ENCODE peak calls at places on chromosome 11, in nine cellular contexts. T, U, H, W, G, Q, C, O and V are unnamed samples.

GRCh38 chr11:70824590-70825300 is 426.4 kb downstream of the CTTN start:
- DNase-seq in O (no peak), T (no peak), Q (no peak), U (no peak), C (no peak), W (no peak), H (no peak), G (no peak), V (no peak)

GRCh38 chr11:61976420-61976800 is 9.0 kb upstream of the FTH1 start:
- DNase-seq in T (no peak), Q (no peak), H (no peak), U (no peak), G (no peak), C (no peak), W (no peak), O (no peak), V (no peak)

GRCh38 chr11:46541593-46542371 is 52.0 kb downstream of the AMBRA1 start:
- DNase-seq in T (no peak), W (no peak), C (no peak), U (no peak), O (no peak), Q (no peak), G (no peak), H (no peak), V (peak)

GRCh38 chr11:12074529-12075195 is 35.7 kb upstream of the MICAL2 start:
- DNase-seq in Q (no peak), H (no peak), T (no peak), O (no peak), W (no peak), C (no peak), G (no peak), U (no peak), V (no peak)

GRCh38 chr11:134365011-134365925 is 33.5 kb downstream of the GLB1L2 start:
- DNase-seq in C (no peak), Q (no peak), G (no peak), H (no peak), U (no peak), T (no peak), W (no peak), O (peak), V (no peak)

GRCh38 chr11:90855531-90855930 is 632.7 kb upstream of the CHORDC1 start:
- DNase-seq in H (no peak), U (no peak), O (no peak), C (no peak), Q (no peak), T (no peak), W (no peak), G (no peak), V (no peak)

GRCh38 chr11:122189259-122189658 is 73.2 kb upstream of the BLID start:
- DNase-seq in O (no peak), Q (peak), C (no peak), T (no peak), W (no peak), G (no peak), H (no peak), U (peak), V (no peak)

GRCh38 chr11:116948375-116948774 is 111.0 kb upstream of the APOA1 start:
- DNase-seq in H (no peak), W (no peak), U (no peak), G (no peak), O (no peak), T (no peak), Q (peak), C (no peak), V (no peak)

GRCh38 chr11:134120143-134120850 is 51.4 kb downstream of the JAM3 start:
- DNase-seq in W (no peak), T (no peak), G (peak), H (no peak), Q (peak), C (no peak), U (no peak), O (peak), V (no peak)

GRCh38 chr11:35107866-35108265 is 31.1 kb upstream of the CD44 start:
- DNase-seq in W (no peak), G (no peak), C (no peak), O (no peak), H (no peak), Q (no peak), T (no peak), U (no peak), V (no peak)

GRCh38 chr11:77374108-77374507 is 72.6 kb upstream of the GDPD4 start:
- DNase-seq in G (no peak), T (no peak), H (no peak), U (no peak), Q (no peak), C (no peak), O (no peak), W (no peak), V (no peak)

GRCh38 chr11:34134765-34135164 is 29.3 kb downstream of the NAT10 start:
- DNase-seq in C (no peak), Q (no peak), T (no peak), G (no peak), O (no peak), H (no peak), U (no peak), W (no peak), V (no peak)

GRCh38 chr11:69661413-69661715 is 13.8 kb downstream of the LTO1 start:
- DNase-seq in H (no peak), W (no peak), G (no peak), U (no peak), C (no peak), T (no peak), O (peak), Q (no peak), V (no peak)

GRCh38 chr11:116842909-116843308 is 5.5 kb upstream of the APOA1 start:
- DNase-seq in W (no peak), G (no peak), Q (no peak), H (no peak), T (no peak), C (no peak), U (no peak), O (no peak), V (no peak)

GRCh38 chr11:12029738-12030363 is 21.4 kb upstream of the DKK3 start:
- DNase-seq in O (no peak), Q (peak), H (no peak), T (no peak), C (no peak), W (no peak), G (no peak), U (no peak), V (no peak)

GRCh38 chr11:68882391-68882790 is 21.2 kb downstream of the MRPL21 start:
- DNase-seq in O (no peak), C (no peak), T (no peak), G (no peak), U (no peak), Q (no peak), H (no peak), W (no peak), V (no peak)

GRCh38 chr11:60844045-60844869 is 2.3 kb downstream of the CCDC86 start:
- DNase-seq in O (no peak), G (no peak), W (no peak), C (no peak), H (no peak), T (no peak), Q (no peak), U (no peak), V (no peak)

GRCh38 chr11:27921472-27921871 is 186.5 kb downstream of the KIF18A start:
- DNase-seq in Q (peak), T (no peak), O (no peak), C (no peak), U (no peak), H (no peak), W (no peak), G (no peak), V (no peak)

GRCh38 chr11:58466293-58466692 is 24.3 kb upstream of the OR5B12 start:
- DNase-seq in U (no peak), C (no peak), H (no peak), G (no peak), O (no peak), T (no peak), Q (no peak), W (no peak), V (no peak)

GRCh38 chr11:45225277-45225676 is 60.9 kb downstream of the SYT13 start:
- DNase-seq in C (no peak), T (no peak), W (no peak), G (no peak), Q (no peak), U (no peak), H (no peak), O (no peak), V (no peak)

GRCh38 chr11:33742249-33742851 is 6.1 kb upstream of the CD59 start:
- DNase-seq in T (peak), U (peak), O (no peak), H (no peak), W (no peak), Q (no peak), G (peak), C (no peak), V (no peak)

GRCh38 chr11:129115652-129116585 is 76.2 kb downstream of the ARHGAP32 start:
- DNase-seq in H (no peak), C (no peak), Q (peak), G (no peak), T (no peak), O (no peak), U (no peak), W (no peak), V (no peak)

GRCh38 chr11:121711236-121711635 is 258.5 kb upstream of the SORL1-AS1 start:
- DNase-seq in W (no peak), O (no peak), T (no peak), G (no peak), C (no peak), Q (no peak), H (no peak), U (no peak), V (no peak)

GRCh38 chr11:46457659-46458058 is 66.1 kb upstream of the CHRM4 start:
- DNase-seq in O (no peak), C (no peak), W (no peak), G (no peak), Q (peak), T (no peak), H (no peak), U (no peak), V (no peak)

GRCh38 chr11:63635762-63636465 is 21.7 kb upstream of the PLAAT3 start:
- DNase-seq in O (no peak), H (peak), T (peak), C (peak), W (peak), U (peak), Q (peak), G (peak), V (peak)

GRCh38 chr11:102592634-102593581 is 32.2 kb downstream of the MMP20 start:
- DNase-seq in H (no peak), T (no peak), C (no peak), U (peak), Q (peak), O (no peak), G (no peak), W (no peak), V (no peak)

GRCh38 chr11:92552942-92553341 is 328.3 kb downstream of the FAT3 start:
- DNase-seq in H (no peak), C (no peak), G (no peak), W (no peak), O (no peak), Q (no peak), T (no peak), U (no peak), V (no peak)

GRCh38 chr11:102293873-102294601 is 23.2 kb upstream of the BIRC3 start:
- DNase-seq in C (no peak), T (peak), Q (peak), O (no peak), W (no peak), H (no peak), U (peak), G (peak), V (no peak)

GRCh38 chr11:26867286-26867685 is 126.6 kb upstream of the FIBIN start:
- DNase-seq in Q (no peak), U (no peak), H (no peak), W (no peak), G (no peak), O (no peak), C (no peak), T (no peak), V (no peak)

GRCh38 chr11:9037963-9038362 is 34.2 kb upstream of the NRIP3 start:
- DNase-seq in G (no peak), C (no peak), T (no peak), U (no peak), W (no peak), H (no peak), O (no peak), Q (no peak), V (no peak)

GRCh38 chr11:45818961-45819605 is 14.1 kb downstream of the SLC35C1 start:
- DNase-seq in U (no peak), C (no peak), H (no peak), Q (no peak), G (no peak), O (no peak), W (no peak), T (no peak), V (no peak)

GRCh38 chr11:61543606-61544306 is 35.2 kb downstream of the LRRC10B start:
- DNase-seq in U (no peak), O (no peak), G (no peak), T (peak), Q (peak), C (no peak), H (no peak), W (no peak), V (no peak)

GRCh38 chr11:66112640-66113098 is 42.6 kb downstream of the PACS1 start:
- DNase-seq in H (no peak), C (no peak), W (no peak), G (no peak), T (no peak), Q (peak), O (no peak), U (peak), V (no peak)

GRCh38 chr11:109036011-109036410 is 371.1 kb downstream of the DDX10 start:
- DNase-seq in O (no peak), W (no peak), G (no peak), Q (no peak), U (no peak), T (no peak), C (no peak), H (no peak), V (no peak)

GRCh38 chr11:114441921-114442320 is 2.7 kb downstream of the REXO2 start:
- DNase-seq in O (no peak), U (no peak), Q (no peak), G (no peak), W (no peak), T (no peak), C (no peak), H (no peak), V (no peak)

GRCh38 chr11:11027271-11027670 is 169.4 kb upstream of the ZBED5 start:
- DNase-seq in T (no peak), U (peak), G (no peak), C (no peak), H (no peak), Q (peak), W (no peak), O (no peak), V (no peak)

GRCh38 chr11:96019810-96020747 is 96.2 kb upstream of the MTMR2 start:
- DNase-seq in H (no peak), T (no peak), W (no peak), O (no peak), C (no peak), Q (no peak), U (no peak), G (no peak), V (no peak)

GRCh38 chr11:6319879-6320410 is 356 bp downstream of the CAVIN3 start:
- DNase-seq in W (peak), O (peak), U (peak), C (no peak), H (no peak), Q (peak), G (no peak), T (peak), V (no peak)